ENCODE peak calls at places on chromosomes 4 and X, in seven cellular contexts. R, A, K, Y, Q, J and G are unnamed samples.

GRCh38 chr4:15890246-15890829 is 48.2 kb downstream of the FGFBP1 start:
- DNase-seq in A (no peak), K (no peak), Q (no peak), Y (no peak), J (no peak), R (no peak), G (no peak)

GRCh38 chr4:170025523-170026252 is 507 bp downstream of the MFAP3L start:
- DNase-seq in J (peak), R (no peak), Y (peak), K (peak), Q (no peak), A (peak), G (peak)

GRCh38 chr4:33160126-33160525 is 2440.0 kb downstream of the PCDH7 start:
- DNase-seq in J (peak), Y (no peak), R (peak), A (no peak), Q (no peak), K (no peak), G (peak)

GRCh38 chr4:155762351-155762750 is 3.5 kb downstream of the GUCY1B1 start:
- DNase-seq in R (no peak), A (no peak), K (no peak), Q (no peak), J (no peak), Y (no peak), G (no peak)

GRCh38 chrX:146907391-146908240 is 93.1 kb upstream of the CXorf51A start:
- DNase-seq in R (no peak), K (no peak), A (no peak), Q (no peak), Y (no peak), J (no peak), G (no peak)

GRCh38 chr4:41874873-41875272 is 60.4 kb upstream of the TMEM33 start:
- DNase-seq in J (no peak), K (no peak), R (no peak), Q (no peak), A (no peak), Y (no peak), G (no peak)

GRCh38 chr4:95693594-95693993 is 144.8 kb upstream of the UNC5C start:
- DNase-seq in R (no peak), A (no peak), K (no peak), J (peak), Q (no peak), Y (no peak), G (peak)

GRCh38 chr4:42865572-42866189 is 26.8 kb upstream of the GRXCR1 start:
- DNase-seq in K (peak), Q (peak), R (peak), J (peak), A (peak), Y (peak), G (peak)

GRCh38 chr4:39883645-39884044 is 94.1 kb downstream of the PDS5A start:
- DNase-seq in J (no peak), Q (no peak), K (no peak), R (no peak), Y (no peak), A (no peak), G (no peak)

GRCh38 chrX:116499780-116500179 is 37.0 kb upstream of the CT83 start:
- DNase-seq in Q (no peak), J (peak), R (no peak), K (no peak), A (no peak), Y (no peak), G (no peak)

GRCh38 chr4:2995546-2996265 is 32.3 kb downstream of the GRK4 start:
- DNase-seq in Y (no peak), A (no peak), K (no peak), J (no peak), R (no peak), Q (no peak), G (no peak)

GRCh38 chr4:81214518-81215218 is 354 bp downstream of the PRKG2 start:
- DNase-seq in Q (no peak), J (peak), A (peak), Y (no peak), K (peak), R (no peak), G (no peak)

GRCh38 chr4:3307060-3307459 is 14.2 kb downstream of the RGS12 start:
- DNase-seq in R (no peak), A (no peak), J (no peak), K (no peak), Y (no peak), Q (no peak), G (no peak)

GRCh38 chrX:154603438-154604430 is 15.3 kb downstream of the CTAG1B start:
- DNase-seq in K (no peak), Q (no peak), A (no peak), J (peak), R (no peak), Y (no peak), G (no peak)

GRCh38 chrX:13750204-13750603 is 15.7 kb downstream of the OFD1 start:
- DNase-seq in K (no peak), Q (peak), A (no peak), Y (no peak), R (peak), J (peak), G (peak)

GRCh38 chr4:139208404-139208945 is 31.5 kb upstream of the ELF2 start:
- DNase-seq in K (no peak), Q (no peak), R (no peak), A (no peak), J (no peak), Y (no peak), G (no peak)

GRCh38 chr4:144709159-144709558 is 63.2 kb downstream of the HHIP start:
- DNase-seq in Y (no peak), K (no peak), Q (no peak), A (no peak), R (no peak), J (no peak), G (no peak)